ENCODE peak calls at places on chromosomes 16 and 17, in four cellular contexts. J is esophagus muscularis mucosa, I is uterus, B is thyroid gland. M is an unnamed sample.
A peak's percentile ranks its signal among the peaks of the same experiment; 100 is the strongest.

GRCh38 chr16:69105501-69106361 is at the start of gene HAS3:
- DNase-seq in I (no peak), J (no peak), B (peak; percentile 85), M (peak; percentile 75)

GRCh38 chr17:66644311-66644710 is 190.6 kb upstream of the CACNG5 start:
- DNase-seq in B (no peak), J (no peak), I (no peak), M (no peak)

GRCh38 chr17:21039839-21040575 is 2.8 kb downstream of the USP22 start:
- DNase-seq in I (no peak), B (peak; percentile 24), J (no peak), M (no peak)

GRCh38 chr16:69324585-69325253 is 5.7 kb downstream of the PDF start:
- DNase-seq in J (no peak), B (no peak), I (no peak), M (peak; percentile 9)

GRCh38 chr16:17273142-17273561 is 197.6 kb downstream of the XYLT1 start:
- DNase-seq in B (no peak), J (no peak), I (no peak), M (no peak)

GRCh38 chr16:25066747-25067631 is 44.6 kb upstream of the LCMT1 start:
- DNase-seq in I (peak; percentile 89), B (peak; percentile 85), J (peak; percentile 95), M (peak; percentile 92)

GRCh38 chr17:37274432-37274831 is 101.4 kb upstream of the C17orf78 start:
- DNase-seq in I (no peak), B (no peak), J (no peak), M (no peak)

GRCh38 chr17:50212121-50212843 is 10.9 kb upstream of the COL1A1 start:
- DNase-seq in I (peak; percentile 87), B (no peak), J (no peak), M (no peak)

GRCh38 chr16:515963-516226 is 11.6 kb upstream of the CAPN15 start:
- DNase-seq in J (no peak), I (no peak), B (no peak), M (no peak)

GRCh38 chr17:78573955-78574354 is 3.2 kb downstream of the DNAH17 start:
- DNase-seq in B (no peak), J (no peak), I (no peak), M (no peak)

GRCh38 chr16:16014329-16015224 is 65.2 kb downstream of the ABCC1 start:
- DNase-seq in B (peak; percentile 81), I (peak; percentile 47), J (no peak), M (peak; percentile 60)

GRCh38 chr17:45784293-45784582 is at the start of gene CRHR1:
- DNase-seq in J (no peak), I (no peak), B (no peak), M (no peak)

GRCh38 chr17:1898332-1898731 is 68.5 kb downstream of the RPA1 start:
- DNase-seq in I (no peak), J (no peak), B (no peak), M (no peak)

GRCh38 chr17:81833160-81833920 is at the start of gene MCRIP1:
- DNase-seq in J (peak; percentile 98), B (peak; percentile 96), I (peak; percentile 96), M (peak; percentile 93)

GRCh38 chr16:86034421-86034919 is 135.5 kb downstream of the IRF8 start:
- DNase-seq in B (no peak), I (no peak), J (no peak), M (no peak)

GRCh38 chr17:6853764-6854442 is 22.4 kb upstream of the TEKT1 start:
- DNase-seq in I (no peak), J (no peak), B (peak; percentile 59), M (peak; percentile 58)

GRCh38 chr16:87207509-87207908 is 109.7 kb downstream of the C16orf95 start:
- DNase-seq in B (no peak), J (no peak), I (no peak), M (no peak)

DNA sequence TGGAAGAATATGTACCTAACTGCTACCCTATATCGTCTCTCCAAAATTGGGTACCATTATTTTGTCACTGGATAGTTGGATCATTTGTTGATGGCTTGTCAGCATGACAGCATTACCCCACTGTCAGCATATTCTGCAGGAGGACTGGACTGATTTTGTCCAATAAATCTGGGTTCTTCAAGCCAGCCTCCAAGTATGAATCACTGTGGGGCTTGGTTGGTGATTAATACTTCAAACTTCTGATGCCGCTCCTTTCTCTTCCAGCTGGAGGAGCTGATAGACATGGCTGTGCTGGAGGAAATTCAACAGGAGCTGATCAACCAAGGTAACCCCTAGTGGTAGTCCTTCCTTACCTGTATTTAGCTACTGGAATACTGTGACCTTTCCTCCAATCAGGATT is 2.5 kb downstream of the RPAIN start:
- DNase-seq in I (no peak), J (no peak), B (no peak), M (no peak)
- TF ChIP-seq CTCF in I (no peak), J (no peak), B (no peak), M (no peak)

GRCh38 chr17:8593830-8594229 is 36.7 kb downstream of the MYH10 start:
- DNase-seq in B (no peak), J (no peak), I (no peak), M (no peak)
- H3K27ac ChIP-seq in B (no peak overlapping the region), J (no peak overlapping the region), I (no peak overlapping the region), M (no peak overlapping the region)

GRCh38 chr16:30348929-30349328 is 6.2 kb downstream of the CD2BP2 start:
- DNase-seq in B (no peak), I (no peak), J (no peak), M (no peak)
- TF ChIP-seq CTCF in B (no peak), I (no peak), J (no peak), M (no peak)

GRCh38 chr17:63276376-63276775 is 169.7 kb downstream of the CYB561 start:
- DNase-seq in J (no peak), I (no peak), B (no peak), M (no peak)

GRCh38 chr17:63275968-63276349 is 170.1 kb downstream of the CYB561 start:
- DNase-seq in I (no peak), B (no peak), J (no peak), M (no peak)

GRCh38 chr17:63275318-63275967 is 170.7 kb downstream of the CYB561 start:
- DNase-seq in I (no peak), J (no peak), B (no peak), M (no peak)

GRCh38 chr17:63276821-63277220 is 169.3 kb downstream of the CYB561 start:
- DNase-seq in J (no peak), I (no peak), B (no peak), M (no peak)

GRCh38 chr17:63274156-63274555 is 171.9 kb downstream of the CYB561 start:
- DNase-seq in B (no peak), J (no peak), I (no peak), M (no peak)
- H3K27ac ChIP-seq in B (no peak overlapping the region), J (peak overlapping the region; percentile 8), I (no peak overlapping the region), M (no peak overlapping the region)

DNA sequence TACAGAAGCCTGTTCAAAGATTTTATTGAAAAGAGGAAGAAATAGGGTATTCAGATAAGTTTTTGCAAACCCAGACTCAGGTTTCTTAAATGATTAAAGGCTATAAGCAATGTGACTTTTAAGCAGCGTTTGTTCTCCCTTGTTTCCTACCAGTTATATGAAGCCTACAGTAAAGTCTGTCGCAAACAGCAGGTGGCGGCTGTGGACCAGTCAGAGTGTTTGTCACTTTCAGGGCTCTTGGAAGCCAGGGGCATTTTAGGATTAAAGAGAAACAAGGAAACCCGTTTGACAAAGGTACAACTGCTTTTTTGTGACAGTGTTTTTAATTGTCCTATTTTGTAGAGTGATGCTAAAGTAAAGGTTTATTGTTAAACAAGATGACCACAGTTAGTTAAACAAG is 7.7 kb upstream of the RARA start:
- DNase-seq in B (no peak), I (no peak), J (no peak), M (peak; percentile 51)
- TF ChIP-seq CTCF in B (no peak), I (no peak), J (no peak), M (no peak)

GRCh38 chr17:3805581-3805980 is 4.6 kb upstream of the ITGAE start:
- DNase-seq in J (no peak), I (no peak), B (no peak), M (no peak)

GRCh38 chr17:3802461-3803307 is 1.7 kb upstream of the ITGAE start:
- DNase-seq in B (peak; percentile 27), J (no peak), I (peak; percentile 82), M (peak; percentile 70)

GRCh38 chr17:3801792-3802191 is 804 bp upstream of the ITGAE start:
- DNase-seq in B (no peak), J (no peak), I (no peak), M (no peak)

GRCh38 chr17:3803308-3803640 is 2.3 kb upstream of the ITGAE start:
- DNase-seq in B (no peak), J (no peak), I (no peak), M (no peak)

GRCh38 chr17:3804503-3804931 is 3.5 kb upstream of the ITGAE start:
- DNase-seq in B (peak; percentile 72), J (no peak), I (no peak), M (no peak)
- H3K27ac ChIP-seq in B (peak overlapping the region; percentile 46), J (no peak overlapping the region), I (no peak overlapping the region), M (no peak overlapping the region)

DNA sequence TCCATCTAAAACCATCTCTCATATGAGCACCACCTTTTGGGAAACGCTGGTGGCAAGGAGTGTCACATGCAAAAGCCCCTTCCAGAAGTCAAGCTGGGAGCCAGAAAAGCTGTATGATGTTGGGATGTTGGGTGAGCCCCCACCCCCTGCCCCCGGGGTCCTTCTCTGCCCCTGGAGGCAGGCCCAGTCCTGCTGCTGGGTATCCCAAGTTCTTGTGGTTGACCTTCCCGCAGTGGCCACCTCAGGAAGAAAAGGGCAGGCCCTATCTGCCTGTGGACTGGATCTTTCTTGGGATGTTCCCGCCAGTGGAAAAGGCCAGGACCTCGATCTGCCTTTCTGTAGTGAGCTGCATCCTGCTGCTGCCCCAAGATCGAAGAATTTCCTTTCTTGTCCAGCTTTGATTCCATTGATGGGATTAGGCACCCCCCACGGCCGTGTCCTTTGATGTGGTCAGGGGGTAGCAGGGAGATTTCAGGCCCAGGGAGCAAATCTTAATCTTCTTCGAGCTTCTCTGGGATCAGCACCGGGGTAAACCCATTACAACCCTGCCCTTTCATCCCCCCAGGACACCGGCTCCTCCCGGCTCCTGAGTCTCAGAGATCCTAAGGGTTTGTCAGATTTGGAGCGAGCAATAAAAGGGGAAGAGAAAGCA is 165.6 kb downstream of the RAB11FIP4 start:
- DNase-seq in J (no peak), I (no peak), B (no peak), M (no peak)
- TF ChIP-seq CTCF in J (no peak), I (no peak), B (no peak), M (no peak)

GRCh38 chr17:82865996-82866395 is 26.2 kb upstream of the ZNF750 start:
- DNase-seq in J (no peak), I (no peak), B (no peak), M (no peak)

GRCh38 chr17:82863941-82864720 is 24.3 kb upstream of the ZNF750 start:
- DNase-seq in B (peak; percentile 85), J (no peak), I (no peak), M (no peak)

GRCh38 chr17:82865274-82865673 is 25.5 kb upstream of the ZNF750 start:
- DNase-seq in J (no peak), I (no peak), B (no peak), M (no peak)

GRCh38 chr17:82863646-82863940 is 23.8 kb upstream of the ZNF750 start:
- DNase-seq in I (no peak), J (no peak), B (no peak), M (no peak)

GRCh38 chr17:82864721-82865240 is 25.0 kb upstream of the ZNF750 start:
- DNase-seq in B (no peak), J (no peak), I (no peak), M (no peak)
- H3K27ac ChIP-seq in B (peak overlapping the region; percentile 87), J (no peak overlapping the region), I (peak overlapping the region; percentile 57), M (no peak overlapping the region)